ENCODE peak calls at places on chromosomes 7 and 10, in seven cellular contexts. J is GM23248, C is natural killer cell, O is OCI-M1, K is hypothalamus, B is astrocyte, X is LoVo. R is an unnamed sample.

GRCh38 chr7:44180631-44181030 is 8.6 kb downstream of the GCK start:
- DNase-seq in K (no peak), O (no peak), X (no peak), J (no peak), B (no peak), C (no peak), R (no peak)

GRCh38 chr7:102064361-102065025 is 222.2 kb upstream of the SH2B2 start:
- DNase-seq in O (no peak), B (no peak), X (no peak), K (no peak), C (no peak), J (peak; percentile 42), R (no peak)

GRCh38 chr7:69540275-69540674 is 58.0 kb upstream of the AUTS2 start:
- DNase-seq in X (no peak), C (no peak), B (no peak), K (no peak), J (no peak), O (no peak), R (no peak)

GRCh38 chr7:7236041-7236440 is 53.7 kb downstream of the C1GALT1 start:
- DNase-seq in B (no peak), K (no peak), X (no peak), J (no peak), O (no peak), C (no peak), R (no peak)

GRCh38 chr7:132239422-132239994 is 336.8 kb downstream of the PLXNA4 start:
- DNase-seq in C (no peak), X (no peak), O (no peak), B (no peak), J (no peak), K (no peak), R (no peak)

GRCh38 chr7:41708621-41709358 is 5.9 kb upstream of the INHBA start:
- DNase-seq in J (no peak), X (no peak), O (no peak), B (peak; percentile 49), C (no peak), K (no peak), R (no peak)

GRCh38 chr10:21950566-21950965 is 53.0 kb downstream of the DNAJC1 start:
- DNase-seq in J (no peak), C (no peak), X (no peak), O (no peak), K (no peak), B (peak; percentile 44), R (no peak)

GRCh38 chr10:110356628-110357245 is 52.0 kb upstream of the SMNDC1 start:
- DNase-seq in J (no peak), C (no peak), B (peak; percentile 95), X (peak; percentile 83), O (no peak), K (no peak), R (peak; percentile 22)

GRCh38 chr7:139574618-139575337 is 51.3 kb downstream of the CLEC2L start:
- DNase-seq in J (no peak), O (no peak), C (no peak), K (no peak), B (no peak), X (no peak), R (peak; percentile 81)

GRCh38 chr10:35195361-35196306 is 69.0 kb downstream of the CREM start:
- DNase-seq in O (peak; percentile 94), J (peak; percentile 97), X (peak; percentile 75), B (peak; percentile 99), K (peak; percentile 49), C (peak; percentile 63), R (peak; percentile 40)

GRCh38 chr10:121532465-121532864 is 65.8 kb downstream of the FGFR2 start:
- DNase-seq in O (no peak), B (no peak), X (no peak), K (no peak), C (no peak), J (no peak), R (no peak)

GRCh38 chr7:84251183-84251845 is 56.7 kb upstream of the SEMA3A start:
- DNase-seq in O (no peak), B (peak; percentile 95), J (peak; percentile 90), X (peak; percentile 29), C (no peak), K (no peak), R (no peak)

GRCh38 chr7:72040641-72041040 is 371.5 kb downstream of the CALN1 start:
- DNase-seq in X (no peak), B (no peak), O (no peak), K (no peak), J (no peak), C (no peak), R (no peak)

GRCh38 chr7:138575897-138576428 is 115.9 kb downstream of the TRIM24 start:
- DNase-seq in X (no peak), B (no peak), J (no peak), K (no peak), O (peak; percentile 0), C (no peak), R (no peak)

GRCh38 chr7:44977956-44978355 is 859 bp downstream of the MYO1G start:
- DNase-seq in O (no peak), J (no peak), C (no peak), B (no peak), K (no peak), X (no peak), R (no peak)

GRCh38 chr7:23490357-23491131 is 20.3 kb upstream of the IGF2BP3 start:
- DNase-seq in K (peak; percentile 21), C (peak; percentile 42), J (peak; percentile 59), X (no peak), O (peak; percentile 62), B (peak; percentile 7), R (no peak)

GRCh38 chr7:100208911-100209408 is 10.8 kb upstream of the PVRIG start:
- DNase-seq in O (peak; percentile 86), K (no peak), X (no peak), C (no peak), B (no peak), J (no peak), R (no peak)

GRCh38 chr10:51162002-51162401 is 87.7 kb downstream of the PRKG1 start:
- DNase-seq in C (no peak), B (peak; percentile 17), J (no peak), O (peak; percentile 8), X (no peak), K (peak; percentile 1), R (no peak)

GRCh38 chr10:119526606-119527592 is 15.6 kb downstream of the RGS10 start:
- DNase-seq in O (no peak), K (no peak), C (no peak), J (no peak), B (no peak), X (no peak), R (no peak)

GRCh38 chr10:7649673-7650330 is 17.0 kb downstream of the ITIH5 start:
- DNase-seq in C (no peak), X (peak; percentile 38), O (no peak), J (peak; percentile 53), B (no peak), K (no peak), R (peak; percentile 24)